ENCODE peak calls at places on chromosomes 11 and 22, in seven cellular contexts. D, X, N, V, A, H and Z are unnamed samples.

GRCh38 chr11:60816590-60817157 is 25.2 kb upstream of the CCDC86 start:
- DNase-seq in D (no peak), X (no peak), N (no peak), V (no peak), A (no peak), H (no peak), Z (no peak)

GRCh38 chr11:65793144-65793581 is 6.3 kb downstream of the OVOL1 start:
- DNase-seq in D (no peak), X (no peak), N (no peak), V (peak), A (no peak), H (no peak), Z (no peak)

GRCh38 chr11:60563553-60564235 is 48.5 kb downstream of the MS4A13 start:
- DNase-seq in D (peak), X (no peak), N (peak), V (no peak), A (no peak), H (no peak), Z (no peak)

GRCh38 chr11:426851-427250 is 12.1 kb upstream of the SIGIRR start:
- DNase-seq in D (no peak), X (no peak), N (no peak), V (no peak), A (no peak), H (no peak), Z (no peak)

GRCh38 chr11:32919338-32919737 is 26.7 kb downstream of the QSER1 start:
- DNase-seq in D (no peak), X (no peak), N (no peak), V (no peak), A (no peak), H (no peak), Z (no peak)

GRCh38 chr11:119306373-119306890 is 10.5 kb downstream of the MCAM start:
- DNase-seq in D (no peak), X (no peak), N (no peak), V (no peak), A (no peak), H (no peak), Z (no peak)

GRCh38 chr22:42400811-42401547 is 31.2 kb downstream of the NFAM1 start:
- DNase-seq in D (no peak), X (no peak), N (no peak), V (no peak), A (no peak), H (no peak), Z (no peak)

GRCh38 chr22:41446057-41446501 is 522 bp downstream of the TOB2 start:
- DNase-seq in D (peak), X (no peak), N (no peak), V (no peak), A (no peak), H (peak), Z (no peak)

GRCh38 chr22:25490869-25491268 is 73.6 kb upstream of the GRK3 start:
- DNase-seq in D (no peak), X (no peak), N (no peak), V (no peak), A (no peak), H (no peak), Z (no peak)

GRCh38 chr22:38246692-38247091 is 26.1 kb downstream of the TMEM184B start:
- DNase-seq in D (no peak), X (no peak), N (no peak), V (no peak), A (no peak), H (peak), Z (no peak)

GRCh38 chr22:44210721-44211120 is 30.0 kb downstream of the PARVG start:
- DNase-seq in D (no peak), X (no peak), N (no peak), V (no peak), A (no peak), H (no peak), Z (no peak)